ENCODE peak calls at places on chromosomes 5 and 9, in nine cellular contexts. X, L, B, S, Z, V, I, J and N are unnamed samples.

GRCh38 chr5:54756301-54756700 is 229.1 kb downstream of the ESM1 start:
- DNase-seq in X (no peak), L (no peak), B (no peak), S (no peak), Z (no peak), V (no peak), I (no peak), J (no peak), N (no peak)

GRCh38 chr5:112691341-112691685 is 46.4 kb upstream of the APC start:
- DNase-seq in X (no peak), L (no peak), B (no peak), S (no peak), Z (no peak), V (no peak), I (no peak), J (no peak), N (peak)

GRCh38 chr9:94554439-94555331 is at the start of gene PCAT7:
- DNase-seq in X (peak), L (peak), B (peak), S (peak), Z (no peak), V (peak), I (peak), J (peak), N (peak)

GRCh38 chr5:41539454-41539853 is 29.1 kb upstream of the PLCXD3 start:
- DNase-seq in X (no peak), L (peak), B (no peak), S (no peak), Z (no peak), V (no peak), I (no peak), J (no peak), N (no peak)

GRCh38 chr5:62732677-62733121 is 154.1 kb downstream of the LRRC70 start:
- DNase-seq in X (no peak), L (peak), B (no peak), S (no peak), Z (no peak), V (no peak), I (no peak), J (no peak), N (no peak)

GRCh38 chr9:134600836-134601638 is 40.6 kb upstream of the COL5A1 start:
- DNase-seq in X (no peak), L (no peak), B (no peak), S (no peak), Z (no peak), V (no peak), I (no peak), J (no peak), N (no peak)

GRCh38 chr9:114532561-114533237 is 27.4 kb upstream of the WHRN start:
- DNase-seq in X (no peak), L (no peak), B (no peak), S (no peak), Z (no peak), V (no peak), I (no peak), J (no peak), N (no peak)

GRCh38 chr9:13364271-13364670 is 84.8 kb upstream of the MPDZ start:
- DNase-seq in X (no peak), L (peak), B (no peak), S (no peak), Z (no peak), V (no peak), I (no peak), J (no peak), N (peak)

GRCh38 chr5:169980418-169981053 is at the start of gene INSYN2B:
- DNase-seq in X (peak), L (peak), B (no peak), S (peak), Z (no peak), V (peak), I (peak), J (peak), N (peak)

GRCh38 chr9:136095028-136095494 is at the start of gene NACC2:
- DNase-seq in X (no peak), L (peak), B (peak), S (no peak), Z (peak), V (peak), I (peak), J (no peak), N (peak)

GRCh38 chr5:103119067-103119764 is 722 bp downstream of the GIN1 start:
- DNase-seq in X (peak), L (no peak), B (no peak), S (no peak), Z (no peak), V (no peak), I (no peak), J (no peak), N (no peak)

GRCh38 chr5:127031863-127032232 is 1.5 kb upstream of the MARCHF3 start:
- DNase-seq in X (no peak), L (no peak), B (no peak), S (no peak), Z (no peak), V (no peak), I (peak), J (no peak), N (no peak)

GRCh38 chr5:54608423-54609085 is 91.0 kb downstream of the SNX18 start:
- DNase-seq in X (no peak), L (peak), B (no peak), S (no peak), Z (no peak), V (no peak), I (no peak), J (no peak), N (no peak)

GRCh38 chr5:150113047-150113744 is 26.8 kb upstream of the CSF1R start:
- DNase-seq in X (no peak), L (peak), B (peak), S (no peak), Z (peak), V (no peak), I (no peak), J (no peak), N (peak)

GRCh38 chr9:16726023-16726422 is 144.4 kb downstream of the BNC2 start:
- DNase-seq in X (no peak), L (peak), B (no peak), S (no peak), Z (no peak), V (no peak), I (no peak), J (no peak), N (peak)

GRCh38 chr5:110377411-110378392 is 348.8 kb downstream of the TMEM232 start:
- DNase-seq in X (no peak), L (no peak), B (no peak), S (no peak), Z (no peak), V (no peak), I (no peak), J (no peak), N (no peak)

GRCh38 chr5:172450861-172451695 is 3.2 kb downstream of the SH3PXD2B start:
- DNase-seq in X (peak), L (peak), B (no peak), S (no peak), Z (peak), V (no peak), I (peak), J (peak), N (peak)

GRCh38 chr5:43192558-43193170 is 639 bp downstream of the NIM1K start:
- DNase-seq in X (peak), L (peak), B (peak), S (no peak), Z (peak), V (no peak), I (no peak), J (no peak), N (peak)

GRCh38 chr5:132674671-132675506 is 1.1 kb downstream of the IL4 start:
- DNase-seq in X (peak), L (peak), B (no peak), S (peak), Z (no peak), V (peak), I (peak), J (no peak), N (peak)
- H3K4me3 ChIP-seq in X (peak), L (no peak), B (no peak), S (no peak), Z (no peak), V (no peak), I (no peak), J (peak), N (peak)

GRCh38 chr5:145222622-145223021 is 612.5 kb downstream of the PRELID2 start:
- DNase-seq in X (no peak), L (no peak), B (no peak), S (no peak), Z (no peak), V (no peak), I (no peak), J (no peak), N (no peak)
- TF ChIP-seq CTCF in X (no peak), L (no peak), B (no peak), S (no peak), Z (no peak), V (no peak), I (no peak), J (no peak), N (no peak)

GRCh38 chr9:89418882-89419641 is 78.9 kb downstream of the SEMA4D start:
- DNase-seq in X (peak), L (no peak), B (no peak), S (no peak), Z (peak), V (no peak), I (no peak), J (no peak), N (no peak)

GRCh38 chr9:89421595-89421994 is 76.3 kb downstream of the SEMA4D start:
- DNase-seq in X (no peak), L (peak), B (no peak), S (no peak), Z (no peak), V (no peak), I (no peak), J (no peak), N (no peak)

GRCh38 chr9:89420397-89420796 is 77.5 kb downstream of the SEMA4D start:
- DNase-seq in X (no peak), L (no peak), B (no peak), S (no peak), Z (peak), V (no peak), I (no peak), J (no peak), N (no peak)

GRCh38 chr9:89419978-89420394 is 77.9 kb downstream of the SEMA4D start:
- DNase-seq in X (peak), L (no peak), B (no peak), S (no peak), Z (peak), V (no peak), I (no peak), J (no peak), N (no peak)

GRCh38 chr9:89418112-89418872 is 79.6 kb downstream of the SEMA4D start:
- DNase-seq in X (peak), L (no peak), B (no peak), S (no peak), Z (peak), V (no peak), I (no peak), J (no peak), N (no peak)
- H3K4me3 ChIP-seq in X (peak), L (no peak), B (no peak), S (no peak), Z (no peak), V (no peak), I (no peak), J (no peak), N (no peak)

GRCh38 chr5:1204693-1205242 is 3.4 kb downstream of the SLC6A19 start:
- DNase-seq in X (no peak), L (peak), B (no peak), S (no peak), Z (no peak), V (no peak), I (no peak), J (peak), N (peak)
- TF ChIP-seq CTCF in X (no peak), L (peak), B (peak), S (peak), Z (peak), V (no peak), I (no peak), J (peak), N (peak)

DNA sequence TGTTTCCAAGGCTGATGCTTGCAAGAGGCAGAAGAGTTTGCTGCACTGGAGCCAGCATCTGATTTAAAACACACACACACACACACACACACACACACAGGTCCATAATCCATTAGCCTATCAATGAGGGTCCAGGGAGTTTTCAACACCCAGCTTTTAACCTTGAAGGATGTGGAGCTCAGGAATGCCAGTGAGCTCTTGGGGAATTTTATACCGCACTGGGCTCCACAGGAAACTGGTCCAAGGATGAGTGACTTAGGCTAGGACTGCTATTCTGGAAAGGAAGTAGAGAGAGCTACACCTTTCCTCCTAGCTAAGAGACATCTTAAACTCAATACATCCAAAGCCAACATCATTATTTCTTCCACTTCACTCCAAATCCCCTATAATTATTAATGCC is 942 bp upstream of the NRG2 start:
- DNase-seq in X (no peak), L (no peak), B (no peak), S (no peak), Z (no peak), V (no peak), I (no peak), J (no peak), N (no peak)
- H3K4me3 ChIP-seq in X (peak), L (no peak), B (no peak), S (no peak), Z (no peak), V (no peak), I (no peak), J (no peak), N (no peak)